ENCODE peak calls at places on chromosomes 4 and X, in six cellular contexts. One of them, this sample, is unnamed.

GRCh38 chr4:54547299-54548097 is 110.3 kb upstream of the KIT start:
- DNase-seq in H9: no peak
- DNase-seq in spleen: no peak
- DNase-seq in cardiac fibroblast: no peak
- DNase-seq in GM20000: no peak
- DNase-seq in glutamatergic neuron: no peak
- DNase-seq in this sample: no peak

GRCh38 chr4:22850055-22850454 is 157.3 kb downstream of the GBA3 start:
- DNase-seq in H9: no peak
- DNase-seq in spleen: no peak
- DNase-seq in cardiac fibroblast: no peak
- DNase-seq in GM20000: no peak
- DNase-seq in glutamatergic neuron: no peak
- DNase-seq in this sample: no peak

GRCh38 chr4:95949136-95949765 is 109.4 kb downstream of the PDHA2 start:
- DNase-seq in H9: no peak
- DNase-seq in spleen: no peak
- DNase-seq in cardiac fibroblast: peak
- DNase-seq in GM20000: no peak
- DNase-seq in glutamatergic neuron: no peak
- DNase-seq in this sample: no peak

GRCh38 chr4:186982160-186982559 is 258.5 kb upstream of the FAT1 start:
- DNase-seq in H9: no peak
- DNase-seq in spleen: no peak
- DNase-seq in cardiac fibroblast: no peak
- DNase-seq in GM20000: no peak
- DNase-seq in glutamatergic neuron: no peak
- DNase-seq in this sample: no peak

GRCh38 chr4:56641494-56642051 is 39.5 kb downstream of the HOPX start:
- DNase-seq in H9: no peak
- DNase-seq in spleen: no peak
- DNase-seq in cardiac fibroblast: peak
- DNase-seq in GM20000: no peak
- DNase-seq in glutamatergic neuron: no peak
- DNase-seq in this sample: no peak

GRCh38 chr4:164748375-164748774 is 5.6 kb upstream of the SMIM31 start:
- DNase-seq in H9: no peak
- DNase-seq in spleen: no peak
- DNase-seq in cardiac fibroblast: peak
- DNase-seq in GM20000: peak
- DNase-seq in glutamatergic neuron: no peak
- DNase-seq in this sample: no peak

GRCh38 chr4:93084599-93085305 is 743.8 kb upstream of the ATOH1 start:
- DNase-seq in H9: peak
- DNase-seq in spleen: peak
- DNase-seq in cardiac fibroblast: no peak
- DNase-seq in GM20000: no peak
- DNase-seq in glutamatergic neuron: peak
- DNase-seq in this sample: no peak

GRCh38 chr4:92236907-92237306 is 66.9 kb upstream of the GRID2 start:
- DNase-seq in H9: no peak
- DNase-seq in spleen: no peak
- DNase-seq in cardiac fibroblast: peak
- DNase-seq in GM20000: no peak
- DNase-seq in glutamatergic neuron: no peak
- DNase-seq in this sample: no peak

GRCh38 chr4:133555671-133556070 is 406.6 kb downstream of the PCDH10 start:
- DNase-seq in H9: no peak
- DNase-seq in spleen: no peak
- DNase-seq in cardiac fibroblast: no peak
- DNase-seq in GM20000: no peak
- DNase-seq in glutamatergic neuron: no peak
- DNase-seq in this sample: no peak

GRCh38 chr4:130753926-130754325 is 1658.0 kb downstream of the C4orf33 start:
- DNase-seq in H9: no peak
- DNase-seq in spleen: no peak
- DNase-seq in cardiac fibroblast: no peak
- DNase-seq in GM20000: no peak
- DNase-seq in glutamatergic neuron: no peak
- DNase-seq in this sample: no peak

GRCh38 chrX:71618787-71619186 is 476 bp upstream of the CXCR3 start:
- DNase-seq in H9: no peak
- DNase-seq in spleen: no peak
- DNase-seq in cardiac fibroblast: no peak
- DNase-seq in GM20000: no peak
- DNase-seq in glutamatergic neuron: no peak
- DNase-seq in this sample: no peak

GRCh38 chr4:102598759-102599379 is 97.7 kb downstream of the NFKB1 start:
- DNase-seq in H9: no peak
- DNase-seq in spleen: no peak
- DNase-seq in cardiac fibroblast: peak
- DNase-seq in GM20000: peak
- DNase-seq in glutamatergic neuron: no peak
- DNase-seq in this sample: no peak

GRCh38 chr4:105683038-105683437 is 25.5 kb downstream of the INTS12 start:
- DNase-seq in H9: no peak
- DNase-seq in spleen: no peak
- DNase-seq in cardiac fibroblast: no peak
- DNase-seq in GM20000: no peak
- DNase-seq in glutamatergic neuron: no peak
- DNase-seq in this sample: no peak

GRCh38 chr4:142817442-142817841 is 28.7 kb downstream of the INPP4B start:
- DNase-seq in H9: no peak
- DNase-seq in spleen: no peak
- DNase-seq in cardiac fibroblast: peak
- DNase-seq in GM20000: no peak
- DNase-seq in glutamatergic neuron: no peak
- DNase-seq in this sample: no peak

GRCh38 chrX:85980286-85980685 is 67.1 kb downstream of the CHM start:
- DNase-seq in H9: no peak
- DNase-seq in spleen: no peak
- DNase-seq in cardiac fibroblast: no peak
- DNase-seq in GM20000: no peak
- DNase-seq in glutamatergic neuron: no peak
- DNase-seq in this sample: no peak

GRCh38 chr4:11549525-11549924 is 120.8 kb upstream of the HS3ST1 start:
- DNase-seq in H9: no peak
- DNase-seq in spleen: no peak
- DNase-seq in cardiac fibroblast: no peak
- DNase-seq in GM20000: no peak
- DNase-seq in glutamatergic neuron: no peak
- DNase-seq in this sample: no peak

GRCh38 chr4:8639777-8640720 is 47.5 kb downstream of the CPZ start:
- DNase-seq in H9: no peak
- DNase-seq in spleen: peak
- DNase-seq in cardiac fibroblast: no peak
- DNase-seq in GM20000: no peak
- DNase-seq in glutamatergic neuron: no peak
- DNase-seq in this sample: no peak

GRCh38 chr4:4521767-4522166 is 20.1 kb downstream of the STX18 start:
- DNase-seq in H9: no peak
- DNase-seq in spleen: no peak
- DNase-seq in cardiac fibroblast: no peak
- DNase-seq in GM20000: no peak
- DNase-seq in glutamatergic neuron: no peak
- DNase-seq in this sample: no peak

GRCh38 chr4:4526401-4526800 is 15.4 kb downstream of the STX18 start:
- DNase-seq in H9: no peak
- DNase-seq in spleen: no peak
- DNase-seq in cardiac fibroblast: no peak
- DNase-seq in GM20000: no peak
- DNase-seq in glutamatergic neuron: no peak
- DNase-seq in this sample: no peak

GRCh38 chr4:4519296-4519898 is 22.5 kb downstream of the STX18 start:
- DNase-seq in H9: no peak
- DNase-seq in spleen: no peak
- DNase-seq in cardiac fibroblast: peak
- DNase-seq in GM20000: no peak
- DNase-seq in glutamatergic neuron: no peak
- DNase-seq in this sample: no peak

GRCh38 chr4:4521069-4521468 is 20.8 kb downstream of the STX18 start:
- DNase-seq in H9: no peak
- DNase-seq in spleen: no peak
- DNase-seq in cardiac fibroblast: no peak
- DNase-seq in GM20000: no peak
- DNase-seq in glutamatergic neuron: no peak
- DNase-seq in this sample: no peak

GRCh38 chr4:4524364-4524763 is 17.5 kb downstream of the STX18 start:
- DNase-seq in H9: peak
- DNase-seq in spleen: peak
- DNase-seq in cardiac fibroblast: no peak
- DNase-seq in GM20000: peak
- DNase-seq in glutamatergic neuron: no peak
- DNase-seq in this sample: no peak
- TF ChIP-seq CTCF in H9: peak
- TF ChIP-seq CTCF in spleen: no peak
- TF ChIP-seq CTCF in cardiac fibroblast: no peak
- TF ChIP-seq CTCF in GM20000: no peak
- TF ChIP-seq CTCF in glutamatergic neuron: no peak
- TF ChIP-seq CTCF in this sample: peak

GRCh38 chr4:14249226-14249625 is 621.7 kb upstream of the BOD1L1 start:
- DNase-seq in H9: no peak
- DNase-seq in spleen: no peak
- DNase-seq in cardiac fibroblast: no peak
- DNase-seq in GM20000: no peak
- DNase-seq in glutamatergic neuron: no peak
- DNase-seq in this sample: no peak

GRCh38 chr4:14254806-14255445 is 627.4 kb upstream of the BOD1L1 start:
- DNase-seq in H9: no peak
- DNase-seq in spleen: no peak
- DNase-seq in cardiac fibroblast: no peak
- DNase-seq in GM20000: no peak
- DNase-seq in glutamatergic neuron: peak
- DNase-seq in this sample: no peak

GRCh38 chr4:14257903-14258302 is 630.4 kb upstream of the BOD1L1 start:
- DNase-seq in H9: no peak
- DNase-seq in spleen: no peak
- DNase-seq in cardiac fibroblast: no peak
- DNase-seq in GM20000: no peak
- DNase-seq in glutamatergic neuron: no peak
- DNase-seq in this sample: no peak

GRCh38 chr4:14259926-14260325 is 632.4 kb upstream of the BOD1L1 start:
- DNase-seq in H9: no peak
- DNase-seq in spleen: no peak
- DNase-seq in cardiac fibroblast: no peak
- DNase-seq in GM20000: no peak
- DNase-seq in glutamatergic neuron: no peak
- DNase-seq in this sample: no peak

DNA sequence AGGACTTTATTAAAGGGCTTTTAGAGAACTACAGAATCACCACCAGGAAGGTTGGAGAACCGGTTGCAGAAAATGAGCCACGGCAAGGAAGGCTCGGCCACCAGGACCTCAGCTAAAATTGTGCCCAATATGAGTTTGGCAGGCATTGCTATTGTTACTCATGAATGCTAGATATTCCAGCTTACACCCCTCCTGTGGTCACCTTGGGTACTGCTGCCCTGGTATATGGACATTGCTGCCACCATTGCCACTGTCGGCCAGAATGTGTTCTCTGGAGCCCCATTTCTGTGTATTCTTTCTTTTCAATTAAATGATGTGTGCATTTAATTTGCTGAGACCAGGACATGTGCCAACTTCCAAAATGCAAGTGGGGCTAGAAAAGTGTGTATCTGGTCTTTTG is 626.7 kb upstream of the BOD1L1 start:
- DNase-seq in H9: peak
- DNase-seq in spleen: no peak
- DNase-seq in cardiac fibroblast: peak
- DNase-seq in GM20000: peak
- DNase-seq in glutamatergic neuron: peak
- DNase-seq in this sample: no peak
- TF ChIP-seq CTCF in H9: peak
- TF ChIP-seq CTCF in spleen: no peak
- TF ChIP-seq CTCF in cardiac fibroblast: peak
- TF ChIP-seq CTCF in GM20000: peak
- TF ChIP-seq CTCF in glutamatergic neuron: peak
- TF ChIP-seq CTCF in this sample: peak

GRCh38 chrX:21384178-21384577 is 10.0 kb downstream of the CNKSR2 start:
- DNase-seq in H9: no peak
- DNase-seq in spleen: no peak
- DNase-seq in cardiac fibroblast: no peak
- DNase-seq in GM20000: no peak
- DNase-seq in glutamatergic neuron: no peak
- DNase-seq in this sample: no peak

GRCh38 chrX:21383546-21383945 is 9.3 kb downstream of the CNKSR2 start:
- DNase-seq in H9: no peak
- DNase-seq in spleen: no peak
- DNase-seq in cardiac fibroblast: no peak
- DNase-seq in GM20000: no peak
- DNase-seq in glutamatergic neuron: no peak
- DNase-seq in this sample: no peak

GRCh38 chrX:21382715-21383114 is 8.5 kb downstream of the CNKSR2 start:
- DNase-seq in H9: no peak
- DNase-seq in spleen: no peak
- DNase-seq in cardiac fibroblast: no peak
- DNase-seq in GM20000: no peak
- DNase-seq in glutamatergic neuron: no peak
- DNase-seq in this sample: no peak
- TF ChIP-seq CTCF in H9: peak
- TF ChIP-seq CTCF in spleen: no peak
- TF ChIP-seq CTCF in cardiac fibroblast: peak
- TF ChIP-seq CTCF in GM20000: no peak
- TF ChIP-seq CTCF in glutamatergic neuron: peak
- TF ChIP-seq CTCF in this sample: peak

DNA sequence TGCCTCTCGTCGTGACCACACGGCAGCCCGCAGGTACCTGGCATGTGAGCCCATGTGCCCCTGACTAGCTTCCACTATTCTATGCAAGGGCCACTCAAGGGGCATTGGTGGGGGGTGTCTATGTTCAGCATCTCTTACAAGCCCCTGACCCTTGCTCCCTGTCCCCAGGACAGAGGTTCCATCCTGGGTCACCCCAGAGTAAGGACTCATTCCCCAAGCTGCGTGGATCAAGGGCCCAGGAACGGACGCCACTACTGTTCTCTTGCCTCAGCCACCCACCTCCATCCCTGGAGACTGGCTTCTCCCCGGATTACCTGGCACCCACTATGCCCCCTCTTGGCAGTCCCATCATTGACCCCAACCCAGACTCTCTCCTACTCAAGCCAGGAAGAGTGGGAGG is 49.9 kb upstream of the PJA1 start:
- DNase-seq in H9: no peak
- DNase-seq in spleen: no peak
- DNase-seq in cardiac fibroblast: no peak
- DNase-seq in GM20000: no peak
- DNase-seq in glutamatergic neuron: no peak
- DNase-seq in this sample: no peak
- TF ChIP-seq CTCF in H9: no peak
- TF ChIP-seq CTCF in spleen: no peak
- TF ChIP-seq CTCF in cardiac fibroblast: no peak
- TF ChIP-seq CTCF in GM20000: no peak
- TF ChIP-seq CTCF in glutamatergic neuron: no peak
- TF ChIP-seq CTCF in this sample: no peak